ENCODE peak calls at places on chromosomes 5 and 9, in ten cellular contexts. T is A549, E is suprapubic skin, W is body of pancreas, R is uterus, D is heart left ventricle, J is breast epithelium, B is IMR-90, G is GM12892, U is esophagus squamous epithelium. S is an unnamed sample.

GRCh38 chr9:114860187-114860586 is 54.3 kb upstream of the TNFSF15 start:
- DNase-seq in T (no peak), E (no peak), W (no peak), R (no peak), D (no peak), J (no peak), B (peak), G (no peak), U (no peak), S (no peak)

GRCh38 chr9:109020113-109020512 is 6.8 kb upstream of the CTNNAL1 start:
- DNase-seq in T (no peak), E (no peak), W (no peak), R (no peak), D (no peak), J (no peak), B (no peak), G (no peak), U (no peak), S (no peak)

GRCh38 chr9:76810377-76810957 is 46.2 kb downstream of the PCA3 start:
- DNase-seq in T (peak), E (no peak), W (peak), R (no peak), D (no peak), J (no peak), B (peak), G (no peak), U (no peak), S (peak)

GRCh38 chr9:111407813-111408212 is 76.4 kb downstream of the ECPAS start:
- DNase-seq in T (no peak), E (no peak), W (no peak), R (no peak), D (no peak), J (no peak), B (no peak), G (no peak), U (no peak), S (no peak)

GRCh38 chr5:3598236-3598635 is 2.6 kb downstream of the IRX1 start:
- DNase-seq in T (no peak), E (no peak), W (no peak), R (no peak), D (no peak), J (no peak), B (no peak), G (no peak), U (no peak), S (no peak)

GRCh38 chr5:94102849-94103248 is 361.4 kb upstream of the POU5F2 start:
- DNase-seq in T (no peak), E (no peak), W (no peak), R (no peak), D (no peak), J (no peak), B (no peak), G (no peak), U (no peak), S (no peak)

GRCh38 chr5:147208134-147208533 is 26.7 kb upstream of the STK32A start:
- DNase-seq in T (no peak), E (no peak), W (no peak), R (no peak), D (no peak), J (no peak), B (no peak), G (no peak), U (no peak), S (no peak)

GRCh38 chr5:160271396-160271795 is 41.0 kb downstream of the CCNJL start:
- DNase-seq in T (no peak), E (no peak), W (no peak), R (no peak), D (no peak), J (no peak), B (no peak), G (no peak), U (no peak), S (no peak)

GRCh38 chr5:164818440-164818839 is 1313.0 kb downstream of the MAT2B start:
- DNase-seq in T (no peak), E (no peak), W (no peak), R (no peak), D (no peak), J (no peak), B (no peak), G (no peak), U (no peak), S (no peak)

GRCh38 chr9:137694962-137695875 is 76.4 kb downstream of the EHMT1 start:
- DNase-seq in T (peak), E (no peak), W (peak), R (peak), D (peak), J (no peak), B (no peak), G (peak), U (no peak), S (peak)

GRCh38 chr5:3351581-3352442 is 243.8 kb upstream of the IRX1 start:
- DNase-seq in T (no peak), E (no peak), W (no peak), R (no peak), D (no peak), J (peak), B (no peak), G (no peak), U (no peak), S (no peak)

GRCh38 chr5:55338810-55339243 is 31.0 kb downstream of the MTREX start:
- DNase-seq in T (no peak), E (no peak), W (no peak), R (no peak), D (no peak), J (no peak), B (no peak), G (no peak), U (no peak), S (no peak)

GRCh38 chr9:37862530-37862929 is 41.4 kb downstream of the SLC25A51 start:
- DNase-seq in T (no peak), E (no peak), W (no peak), R (no peak), D (no peak), J (no peak), B (no peak), G (no peak), U (no peak), S (no peak)

GRCh38 chr9:88821033-88821748 is 170.1 kb upstream of the S1PR3 start:
- DNase-seq in T (no peak), E (no peak), W (no peak), R (no peak), D (no peak), J (no peak), B (no peak), G (no peak), U (no peak), S (no peak)

GRCh38 chr5:115284021-115284420 is 12.4 kb downstream of the CCDC112 start:
- DNase-seq in T (no peak), E (no peak), W (no peak), R (no peak), D (no peak), J (no peak), B (no peak), G (no peak), U (no peak), S (no peak)

GRCh38 chr9:106632621-106633020 is 230.3 kb upstream of the ZNF462 start:
- DNase-seq in T (no peak), E (no peak), W (no peak), R (no peak), D (no peak), J (no peak), B (no peak), G (no peak), U (no peak), S (no peak)

GRCh38 chr5:18024542-18024941 is 390.3 kb downstream of the TAF11L14 start:
- DNase-seq in T (no peak), E (no peak), W (no peak), R (no peak), D (no peak), J (no peak), B (no peak), G (no peak), U (no peak), S (no peak)

GRCh38 chr5:142324377-142324870 is 397 bp downstream of the SPRY4 start:
- DNase-seq in T (peak), E (peak), W (peak), R (no peak), D (no peak), J (peak), B (no peak), G (no peak), U (no peak), S (no peak)

GRCh38 chr9:68704804-68705635 is at the start of gene PIP5K1B:
- DNase-seq in T (peak), E (peak), W (peak), R (peak), D (peak), J (peak), B (peak), G (peak), U (peak), S (peak)

GRCh38 chr9:83937861-83938455 is 16.7 kb upstream of the KIF27 start:
- DNase-seq in T (peak), E (no peak), W (no peak), R (no peak), D (no peak), J (no peak), B (peak), G (peak), U (no peak), S (peak)

GRCh38 chr5:4058899-4059298 is 463.3 kb downstream of the IRX1 start:
- DNase-seq in T (no peak), E (no peak), W (no peak), R (no peak), D (no peak), J (no peak), B (no peak), G (no peak), U (no peak), S (no peak)

GRCh38 chr5:32474201-32474854 is 29.8 kb upstream of the ZFR start:
- DNase-seq in T (no peak), E (no peak), W (no peak), R (no peak), D (no peak), J (no peak), B (no peak), G (no peak), U (no peak), S (no peak)

GRCh38 chr9:27183151-27183550 is 74.1 kb downstream of the TEK start:
- DNase-seq in T (no peak), E (no peak), W (no peak), R (no peak), D (no peak), J (no peak), B (no peak), G (no peak), U (no peak), S (no peak)

GRCh38 chr9:136996361-136997281 is at the start of gene CLIC3:
- DNase-seq in T (peak), E (no peak), W (no peak), R (no peak), D (no peak), J (peak), B (no peak), G (no peak), U (no peak), S (peak)

GRCh38 chr5:143733635-143734341 is 78.2 kb upstream of the HMHB1 start:
- DNase-seq in T (no peak), E (no peak), W (no peak), R (no peak), D (no peak), J (no peak), B (peak), G (no peak), U (no peak), S (no peak)

GRCh38 chr9:108434502-108434901 is 421.3 kb downstream of the ACTL7B start:
- DNase-seq in T (no peak), E (no peak), W (no peak), R (no peak), D (no peak), J (no peak), B (peak), G (no peak), U (no peak), S (no peak)

GRCh38 chr5:42806004-42806700 is 5.5 kb downstream of the SELENOP start:
- DNase-seq in T (no peak), E (no peak), W (no peak), R (no peak), D (no peak), J (no peak), B (no peak), G (no peak), U (no peak), S (no peak)

GRCh38 chr9:104144336-104144735 is 50.2 kb downstream of the SMC2 start:
- DNase-seq in T (no peak), E (no peak), W (no peak), R (no peak), D (no peak), J (no peak), B (no peak), G (no peak), U (no peak), S (no peak)

GRCh38 chr5:33343661-33344327 is 97.0 kb upstream of the TARS1 start:
- DNase-seq in T (no peak), E (no peak), W (no peak), R (no peak), D (no peak), J (no peak), B (peak), G (no peak), U (no peak), S (no peak)

GRCh38 chr9:27836661-27837401 is 263.6 kb upstream of the C9orf72 start:
- DNase-seq in T (no peak), E (no peak), W (no peak), R (no peak), D (no peak), J (no peak), B (no peak), G (no peak), U (no peak), S (no peak)

GRCh38 chr5:14447958-14448881 is 133.4 kb upstream of the OTULINL start:
- DNase-seq in T (no peak), E (no peak), W (no peak), R (no peak), D (peak), J (no peak), B (no peak), G (no peak), U (no peak), S (no peak)

GRCh38 chr5:59317023-59317771 is 576.3 kb downstream of the PDE4D start:
- DNase-seq in T (no peak), E (no peak), W (no peak), R (no peak), D (peak), J (no peak), B (peak), G (no peak), U (no peak), S (no peak)

GRCh38 chr5:42090162-42090561 is 165.1 kb downstream of the FBXO4 start:
- DNase-seq in T (no peak), E (no peak), W (no peak), R (no peak), D (no peak), J (no peak), B (no peak), G (no peak), U (no peak), S (no peak)

GRCh38 chr5:108381034-108381954 is 604 bp downstream of the FBXL17 start:
- DNase-seq in T (peak), E (peak), W (peak), R (peak), D (peak), J (peak), B (peak), G (peak), U (peak), S (peak)

GRCh38 chr5:118862596-118862995 is 125.8 kb downstream of the DTWD2 start:
- DNase-seq in T (no peak), E (no peak), W (no peak), R (no peak), D (no peak), J (no peak), B (peak), G (no peak), U (no peak), S (no peak)

GRCh38 chr9:110579763-110580255 is 268 bp upstream of the SVEP1 start:
- DNase-seq in T (peak), E (peak), W (peak), R (peak), D (peak), J (no peak), B (peak), G (no peak), U (no peak), S (no peak)

GRCh38 chr9:70679845-70680244 is 265.4 kb upstream of the KLF9 start:
- DNase-seq in T (no peak), E (no peak), W (no peak), R (no peak), D (no peak), J (no peak), B (peak), G (no peak), U (no peak), S (no peak)

GRCh38 chr5:140398379-140398811 is 3.2 kb upstream of the ANKHD1 start:
- DNase-seq in T (peak), E (no peak), W (no peak), R (no peak), D (no peak), J (no peak), B (no peak), G (no peak), U (no peak), S (no peak)

GRCh38 chr9:85505612-85506011 is 236.1 kb downstream of the AGTPBP1 start:
- DNase-seq in T (no peak), E (no peak), W (no peak), R (no peak), D (no peak), J (no peak), B (no peak), G (no peak), U (no peak), S (no peak)

GRCh38 chr9:85502815-85503643 is 238.7 kb downstream of the AGTPBP1 start:
- DNase-seq in T (no peak), E (no peak), W (no peak), R (no peak), D (no peak), J (no peak), B (no peak), G (no peak), U (no peak), S (no peak)

GRCh38 chr9:85501474-85501873 is 240.3 kb downstream of the AGTPBP1 start:
- DNase-seq in T (no peak), E (no peak), W (no peak), R (no peak), D (no peak), J (no peak), B (no peak), G (no peak), U (no peak), S (no peak)
- TF ChIP-seq POLR2A in T (no peak), E (no peak), W (no peak), R (no peak), D (no peak), J (no peak), B (no peak), G (no peak), U (no peak), S (no peak)

GRCh38 chr9:93456022-93456421 is 2.6 kb upstream of the FAM120AOS start:
- DNase-seq in T (no peak), E (no peak), W (no peak), R (no peak), D (no peak), J (no peak), B (peak), G (no peak), U (no peak), S (no peak)
- TF ChIP-seq POLR2A in T (no peak), E (no peak), W (no peak), R (no peak), D (no peak), J (no peak), B (no peak), G (no peak), U (no peak), S (no peak)

GRCh38 chr5:34656700-34657549 is 797 bp downstream of the RAI14 start:
- DNase-seq in T (peak), E (peak), W (peak), R (peak), D (peak), J (peak), B (no peak), G (peak), U (no peak), S (no peak)

GRCh38 chr5:34657550-34657921 is 1.4 kb downstream of the RAI14 start:
- DNase-seq in T (peak), E (peak), W (peak), R (peak), D (no peak), J (peak), B (peak), G (no peak), U (no peak), S (no peak)

GRCh38 chr5:34658023-34658422 is 1.9 kb downstream of the RAI14 start:
- DNase-seq in T (peak), E (no peak), W (no peak), R (no peak), D (no peak), J (no peak), B (peak), G (no peak), U (no peak), S (no peak)

GRCh38 chr5:34655354-34655991 is 655 bp upstream of the RAI14 start:
- DNase-seq in T (peak), E (peak), W (peak), R (peak), D (peak), J (peak), B (peak), G (no peak), U (no peak), S (peak)

GRCh38 chr5:34656001-34656699 is at the start of gene RAI14:
- DNase-seq in T (peak), E (peak), W (peak), R (peak), D (peak), J (peak), B (peak), G (peak), U (no peak), S (peak)
- TF ChIP-seq POLR2A in T (peak), E (no peak), W (peak), R (peak), D (peak), J (no peak), B (peak), G (no peak), U (no peak), S (no peak)

GRCh38 chr9:120923620-120924328 is 2.8 kb downstream of the TRAF1 start:
- DNase-seq in T (no peak), E (peak), W (no peak), R (no peak), D (no peak), J (no peak), B (no peak), G (no peak), U (no peak), S (no peak)
- TF ChIP-seq POLR2A in T (no peak), E (no peak), W (no peak), R (no peak), D (no peak), J (no peak), B (no peak), G (peak), U (no peak), S (no peak)

DNA sequence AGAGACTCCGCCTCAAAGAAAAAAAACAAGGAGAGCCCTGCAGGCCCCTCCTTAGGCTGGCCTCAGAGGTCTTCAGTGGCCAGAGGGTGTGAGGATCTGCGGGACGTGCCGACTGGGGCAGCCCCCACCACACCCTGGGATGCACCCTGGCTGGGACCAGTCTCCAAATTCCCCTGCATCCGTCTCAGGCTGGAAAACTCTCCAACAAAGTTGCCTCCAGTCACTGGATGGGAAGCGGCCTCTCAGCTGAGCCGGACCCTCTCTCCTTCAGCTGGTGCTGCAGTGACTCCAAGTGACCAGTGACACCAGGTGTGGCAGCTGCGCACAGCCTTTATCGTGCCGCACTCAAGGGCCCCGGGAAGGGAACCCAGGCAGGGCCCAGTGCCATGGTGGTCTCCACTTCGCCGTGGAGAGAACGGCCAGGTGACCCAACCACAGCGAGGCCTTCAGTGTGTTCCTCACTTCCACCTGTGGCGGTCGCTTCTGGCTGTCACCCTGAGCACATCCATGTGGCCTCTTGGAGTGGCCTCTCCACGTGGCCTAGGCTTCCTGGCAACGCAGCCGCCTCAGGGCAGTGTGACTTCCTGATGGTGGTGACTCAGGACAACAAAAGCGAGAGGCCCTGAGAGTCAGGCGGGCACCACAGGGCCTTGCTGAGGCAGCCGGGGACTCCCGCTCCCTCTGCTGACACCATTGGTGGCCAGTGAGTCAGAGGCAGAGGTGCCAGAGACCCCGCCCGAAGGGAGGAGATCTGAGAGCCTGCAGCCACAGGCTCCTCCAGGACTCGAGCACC is 19.3 kb upstream of the CAMSAP1 start:
- DNase-seq in T (peak), E (no peak), W (no peak), R (no peak), D (no peak), J (peak), B (peak), G (no peak), U (no peak), S (peak)
- TF ChIP-seq POLR2A in T (no peak), E (no peak), W (no peak), R (no peak), D (no peak), J (no peak), B (no peak), G (no peak), U (no peak), S (no peak)

DNA sequence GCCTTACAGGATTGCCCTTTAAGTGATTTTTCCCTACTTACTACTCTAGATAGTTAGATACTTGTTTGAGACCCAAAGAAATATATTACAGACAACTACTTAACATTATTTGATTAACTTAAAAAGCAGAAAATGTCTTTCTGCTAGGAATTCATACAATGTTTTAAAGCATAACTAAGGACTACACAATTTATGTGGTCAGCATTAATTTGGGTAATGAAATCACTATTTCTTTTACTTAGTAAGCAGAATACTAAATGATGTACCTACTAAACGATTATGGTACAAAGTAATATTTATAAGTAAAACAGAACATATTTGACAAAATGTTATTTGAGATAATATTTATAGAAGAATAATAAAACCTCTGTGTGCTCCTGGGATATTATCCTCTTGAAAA is 371.9 kb upstream of the ARRDC3 start:
- DNase-seq in T (no peak), E (no peak), W (no peak), R (no peak), D (no peak), J (no peak), B (no peak), G (no peak), U (no peak), S (no peak)
- TF ChIP-seq POLR2A in T (no peak), E (no peak), W (no peak), R (no peak), D (no peak), J (no peak), B (no peak), G (no peak), U (no peak), S (no peak)

GRCh38 chr5:56725709-56726108 is 89.6 kb upstream of the MAP3K1 start:
- DNase-seq in T (no peak), E (no peak), W (no peak), R (no peak), D (no peak), J (no peak), B (peak), G (no peak), U (no peak), S (no peak)
- TF ChIP-seq POLR2A in T (no peak), E (no peak), W (peak), R (no peak), D (no peak), J (no peak), B (no peak), G (no peak), U (no peak), S (no peak)

GRCh38 chr9:91071185-91071990 is 269.8 kb downstream of the SYK start:
- DNase-seq in T (no peak), E (no peak), W (no peak), R (no peak), D (no peak), J (no peak), B (peak), G (no peak), U (no peak), S (no peak)
- TF ChIP-seq POLR2A in T (no peak), E (no peak), W (no peak), R (no peak), D (no peak), J (no peak), B (peak), G (no peak), U (no peak), S (no peak)